ENCODE peak calls at places on chromosomes 3 and 15, in six cellular contexts. One of them, this sample, is unnamed. For H3K4me1, the result is how much of the 10 kb centered on the place peaks cover.

GRCh38 chr3:123449092-123449985 is 449 bp upstream of the ADCY5 start:
- DNase-seq in H9: peak
- DNase-seq in trophoblast cell: no peak
- DNase-seq in mesenchymal stem cell: peak
- DNase-seq in neuronal stem cell: peak
- DNase-seq in H1: peak
- DNase-seq in this sample: peak

GRCh38 chr3:30672959-30673358 is 66.6 kb downstream of the TGFBR2 start:
- DNase-seq in H9: no peak
- DNase-seq in trophoblast cell: peak
- DNase-seq in mesenchymal stem cell: peak
- DNase-seq in H1: no peak
- DNase-seq in neuronal stem cell: no peak
- DNase-seq in this sample: peak

GRCh38 chr3:153293222-153293621 is 131.2 kb downstream of the RAP2B start:
- DNase-seq in trophoblast cell: no peak
- DNase-seq in H1: no peak
- DNase-seq in neuronal stem cell: no peak
- DNase-seq in H9: no peak
- DNase-seq in mesenchymal stem cell: peak
- DNase-seq in this sample: peak

GRCh38 chr15:99401971-99402732 is 150.9 kb downstream of the LRRC28 start:
- DNase-seq in H1: no peak
- DNase-seq in H9: no peak
- DNase-seq in trophoblast cell: no peak
- DNase-seq in mesenchymal stem cell: no peak
- DNase-seq in neuronal stem cell: no peak
- DNase-seq in this sample: no peak

GRCh38 chr3:145936986-145937385 is 224.0 kb downstream of the PLOD2 start:
- DNase-seq in trophoblast cell: no peak
- DNase-seq in H9: no peak
- DNase-seq in mesenchymal stem cell: peak
- DNase-seq in H1: no peak
- DNase-seq in neuronal stem cell: no peak
- DNase-seq in this sample: no peak

GRCh38 chr3:101127991-101128390 is 134.8 kb upstream of the ABI3BP start:
- DNase-seq in H9: no peak
- DNase-seq in neuronal stem cell: no peak
- DNase-seq in trophoblast cell: no peak
- DNase-seq in H1: no peak
- DNase-seq in mesenchymal stem cell: no peak
- DNase-seq in this sample: no peak

GRCh38 chr3:50356553-50356952 is 2.8 kb downstream of the TMEM115 start:
- DNase-seq in H9: no peak
- DNase-seq in trophoblast cell: no peak
- DNase-seq in neuronal stem cell: no peak
- DNase-seq in H1: peak
- DNase-seq in mesenchymal stem cell: no peak
- DNase-seq in this sample: no peak

GRCh38 chr15:31483053-31483923 is 156.7 kb downstream of the KLF13 start:
- DNase-seq in mesenchymal stem cell: no peak
- DNase-seq in neuronal stem cell: no peak
- DNase-seq in trophoblast cell: no peak
- DNase-seq in H1: peak
- DNase-seq in H9: peak
- DNase-seq in this sample: no peak

GRCh38 chr15:89071471-89071870 is 16.8 kb upstream of the ABHD2 start:
- DNase-seq in mesenchymal stem cell: no peak
- DNase-seq in H1: no peak
- DNase-seq in H9: no peak
- DNase-seq in trophoblast cell: peak
- DNase-seq in neuronal stem cell: no peak
- DNase-seq in this sample: no peak

GRCh38 chr3:130760922-130761321 is 14.3 kb upstream of the PIK3R4 start:
- DNase-seq in H1: no peak
- DNase-seq in neuronal stem cell: no peak
- DNase-seq in trophoblast cell: peak
- DNase-seq in mesenchymal stem cell: no peak
- DNase-seq in H9: no peak
- DNase-seq in this sample: no peak

GRCh38 chr15:65410972-65411371 is 11.8 kb downstream of the IGDCC4 start:
- DNase-seq in neuronal stem cell: no peak
- DNase-seq in H9: no peak
- DNase-seq in mesenchymal stem cell: no peak
- DNase-seq in trophoblast cell: no peak
- DNase-seq in H1: no peak
- DNase-seq in this sample: no peak

GRCh38 chr3:62125376-62125775 is 248.0 kb downstream of the FEZF2 start:
- DNase-seq in mesenchymal stem cell: no peak
- DNase-seq in neuronal stem cell: no peak
- DNase-seq in trophoblast cell: no peak
- DNase-seq in H9: no peak
- DNase-seq in H1: no peak
- DNase-seq in this sample: no peak

DNA sequence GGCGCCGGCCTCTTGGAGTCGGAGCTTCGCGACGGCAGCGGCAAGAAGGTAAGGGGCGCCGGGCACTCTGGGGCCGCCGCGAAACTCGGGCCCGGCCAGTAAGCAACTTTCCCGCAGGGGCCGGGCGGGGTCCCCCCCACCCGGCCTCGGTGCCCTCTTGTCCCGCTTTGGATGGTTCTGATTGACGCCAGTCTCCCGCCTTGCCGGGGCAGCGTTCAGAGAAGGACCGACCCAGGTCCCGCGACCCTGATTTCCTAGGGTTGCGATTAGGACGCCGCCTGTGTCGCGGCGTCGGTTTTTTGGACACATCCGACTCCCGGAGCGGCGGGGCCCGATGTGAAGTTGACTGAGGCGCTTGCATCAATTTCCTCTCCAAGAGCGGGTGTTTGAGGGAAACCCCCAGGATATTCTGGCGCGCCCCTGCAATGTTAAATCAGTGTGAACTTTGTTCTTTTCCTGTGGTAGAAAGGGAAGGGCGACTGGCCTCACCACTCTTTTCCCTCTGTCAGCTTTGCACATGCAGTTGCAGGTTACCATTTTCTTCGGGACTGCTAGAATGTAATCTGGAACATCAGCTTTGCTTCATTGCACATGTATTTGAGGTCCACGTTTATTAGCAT is 755 bp downstream of the PDE8A start:
- DNase-seq in H9: peak
- DNase-seq in neuronal stem cell: no peak
- DNase-seq in mesenchymal stem cell: peak
- DNase-seq in H1: no peak
- DNase-seq in trophoblast cell: peak
- DNase-seq in this sample: peak
- H4K91ac ChIP-seq in H9: no peak
- H4K91ac ChIP-seq in neuronal stem cell: no peak
- H4K91ac ChIP-seq in mesenchymal stem cell: peak
- H4K91ac ChIP-seq in H1: no peak
- H4K91ac ChIP-seq in trophoblast cell: peak
- H4K91ac ChIP-seq in this sample: no peak

DNA sequence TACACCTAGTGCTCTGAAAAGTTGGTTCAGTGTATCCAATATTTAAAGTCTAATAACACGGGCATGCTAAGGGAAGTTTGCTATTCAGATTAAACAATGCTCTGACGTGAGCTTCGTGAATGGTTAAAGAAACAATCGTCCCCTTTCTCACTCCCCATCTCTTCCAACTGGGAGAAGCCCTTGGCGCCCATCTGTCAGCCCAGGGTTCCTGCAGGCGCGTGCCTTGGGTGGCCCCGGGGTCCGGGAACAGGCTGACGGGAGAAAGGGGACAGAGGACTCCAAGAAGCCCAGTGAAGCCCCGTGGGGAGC is 413 bp downstream of the SEC22C start:
- DNase-seq in H9: no peak
- DNase-seq in trophoblast cell: no peak
- DNase-seq in H1: no peak
- DNase-seq in neuronal stem cell: no peak
- DNase-seq in mesenchymal stem cell: no peak
- DNase-seq in this sample: no peak
- H4K8ac ChIP-seq in H9: no peak
- H4K8ac ChIP-seq in trophoblast cell: peak
- H4K8ac ChIP-seq in H1: no peak
- H4K8ac ChIP-seq in neuronal stem cell: no peak
- H4K8ac ChIP-seq in mesenchymal stem cell: peak
- H4K8ac ChIP-seq in this sample: peak

GRCh38 chr3:99872633-99873254 is 55.1 kb downstream of the CMSS1 start:
- DNase-seq in mesenchymal stem cell: peak
- DNase-seq in neuronal stem cell: no peak
- DNase-seq in trophoblast cell: no peak
- DNase-seq in H1: no peak
- DNase-seq in H9: no peak
- DNase-seq in this sample: no peak
- H3K4me1 ChIP-seq in mesenchymal stem cell: under half
- H3K4me1 ChIP-seq in neuronal stem cell: under half
- H3K4me1 ChIP-seq in trophoblast cell: under half
- H3K4me1 ChIP-seq in H1: under half
- H3K4me1 ChIP-seq in H9: under half
- H3K4me1 ChIP-seq in this sample: under half

GRCh38 chr3:151625057-151625456 is 108.7 kb upstream of the AADACL2 start:
- DNase-seq in trophoblast cell: no peak
- DNase-seq in mesenchymal stem cell: no peak
- DNase-seq in H1: no peak
- DNase-seq in H9: no peak
- DNase-seq in neuronal stem cell: no peak
- DNase-seq in this sample: no peak
- H4K91ac ChIP-seq in trophoblast cell: no peak
- H4K91ac ChIP-seq in mesenchymal stem cell: no peak
- H4K91ac ChIP-seq in H1: no peak
- H4K91ac ChIP-seq in H9: no peak
- H4K91ac ChIP-seq in neuronal stem cell: no peak
- H4K91ac ChIP-seq in this sample: no peak

GRCh38 chr15:34514251-34514760 is 69.1 kb downstream of the GOLGA8B start:
- DNase-seq in neuronal stem cell: no peak
- DNase-seq in H9: no peak
- DNase-seq in mesenchymal stem cell: peak
- DNase-seq in H1: peak
- DNase-seq in trophoblast cell: no peak
- DNase-seq in this sample: no peak
- H4K8ac ChIP-seq in neuronal stem cell: no peak
- H4K8ac ChIP-seq in H9: no peak
- H4K8ac ChIP-seq in mesenchymal stem cell: peak
- H4K8ac ChIP-seq in H1: peak
- H4K8ac ChIP-seq in trophoblast cell: peak
- H4K8ac ChIP-seq in this sample: no peak

GRCh38 chr3:98890181-98890882 is 11.2 kb downstream of the DCBLD2 start:
- DNase-seq in H1: no peak
- DNase-seq in neuronal stem cell: no peak
- DNase-seq in trophoblast cell: no peak
- DNase-seq in H9: no peak
- DNase-seq in mesenchymal stem cell: no peak
- DNase-seq in this sample: peak

GRCh38 chr3:98893740-98894139 is 7.8 kb downstream of the DCBLD2 start:
- DNase-seq in mesenchymal stem cell: peak
- DNase-seq in neuronal stem cell: no peak
- DNase-seq in trophoblast cell: no peak
- DNase-seq in H9: no peak
- DNase-seq in H1: no peak
- DNase-seq in this sample: peak

GRCh38 chr3:98892263-98892662 is 9.2 kb downstream of the DCBLD2 start:
- DNase-seq in neuronal stem cell: no peak
- DNase-seq in H1: no peak
- DNase-seq in trophoblast cell: no peak
- DNase-seq in H9: no peak
- DNase-seq in mesenchymal stem cell: no peak
- DNase-seq in this sample: no peak

GRCh38 chr3:98887684-98888083 is 13.8 kb downstream of the DCBLD2 start:
- DNase-seq in H9: no peak
- DNase-seq in mesenchymal stem cell: no peak
- DNase-seq in H1: no peak
- DNase-seq in trophoblast cell: no peak
- DNase-seq in neuronal stem cell: no peak
- DNase-seq in this sample: no peak

GRCh38 chr3:98890960-98891910 is 10.3 kb downstream of the DCBLD2 start:
- DNase-seq in trophoblast cell: no peak
- DNase-seq in H1: no peak
- DNase-seq in H9: no peak
- DNase-seq in mesenchymal stem cell: peak
- DNase-seq in neuronal stem cell: no peak
- DNase-seq in this sample: peak
- H3K4me1 ChIP-seq in trophoblast cell: under half
- H3K4me1 ChIP-seq in H1: under half
- H3K4me1 ChIP-seq in H9: under half
- H3K4me1 ChIP-seq in mesenchymal stem cell: under half
- H3K4me1 ChIP-seq in neuronal stem cell: under half
- H3K4me1 ChIP-seq in this sample: under half

DNA sequence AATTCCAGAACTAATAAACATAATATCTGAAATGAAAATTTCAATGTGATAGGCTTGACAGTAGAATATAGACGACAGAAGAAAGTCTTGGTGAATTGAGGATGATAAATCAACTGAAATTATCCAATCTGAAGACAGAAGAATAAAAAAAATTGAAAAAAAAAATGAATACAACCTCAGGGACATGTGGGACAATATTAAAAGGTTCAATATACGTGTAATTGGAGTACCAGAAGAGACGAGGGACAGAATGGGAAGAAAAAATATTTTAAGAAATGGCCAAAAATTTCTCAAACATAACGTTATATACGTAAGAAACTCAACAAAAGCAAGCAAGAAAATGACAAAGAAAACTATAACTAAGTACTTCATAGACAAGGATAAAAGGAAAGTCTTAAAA is 43.3 kb upstream of the HCLS1 start:
- DNase-seq in neuronal stem cell: no peak
- DNase-seq in H9: no peak
- DNase-seq in trophoblast cell: no peak
- DNase-seq in H1: no peak
- DNase-seq in mesenchymal stem cell: no peak
- DNase-seq in this sample: no peak
- H4K91ac ChIP-seq in neuronal stem cell: no peak
- H4K91ac ChIP-seq in H9: no peak
- H4K91ac ChIP-seq in trophoblast cell: no peak
- H4K91ac ChIP-seq in H1: no peak
- H4K91ac ChIP-seq in mesenchymal stem cell: no peak
- H4K91ac ChIP-seq in this sample: no peak